ENCODE peak calls at places on chromosomes 16 and 17, in four cellular contexts. One of them, this sample, is unnamed.

GRCh38 chr16:72068930-72069329 is 5.9 kb downstream of the HPR start:
- DNase-seq in K562: no peak
- DNase-seq in HepG2: no peak
- DNase-seq in H1: no peak
- DNase-seq in this sample: no peak

GRCh38 chr16:51540259-51540658 is 389.2 kb upstream of the SALL1 start:
- DNase-seq in K562: no peak
- DNase-seq in HepG2: no peak
- DNase-seq in H1: no peak
- DNase-seq in this sample: no peak

GRCh38 chr17:71302721-71303549 is 817.9 kb upstream of the SOX9 start:
- DNase-seq in K562: no peak
- DNase-seq in HepG2: no peak
- DNase-seq in H1: no peak
- DNase-seq in this sample: peak; percentile 12

GRCh38 chr16:78641463-78641862 is 542.0 kb downstream of the WWOX start:
- DNase-seq in K562: no peak
- DNase-seq in HepG2: no peak
- DNase-seq in H1: no peak
- DNase-seq in this sample: no peak

GRCh38 chr17:3959295-3959899 is 4.8 kb downstream of the ATP2A3 start:
- DNase-seq in K562: peak; percentile 66
- DNase-seq in HepG2: peak; percentile 62
- DNase-seq in H1: no peak
- DNase-seq in this sample: no peak

GRCh38 chr16:1651055-1651454 is 27.0 kb upstream of the JPT2 start:
- DNase-seq in K562: no peak
- DNase-seq in HepG2: no peak
- DNase-seq in H1: no peak
- DNase-seq in this sample: no peak

GRCh38 chr17:44118427-44119050 is 4.9 kb downstream of the HDAC5 start:
- DNase-seq in K562: no peak
- DNase-seq in HepG2: no peak
- DNase-seq in H1: no peak
- DNase-seq in this sample: no peak

GRCh38 chr17:41678411-41678906 is 10.2 kb upstream of the EIF1 start:
- DNase-seq in K562: peak; percentile 68
- DNase-seq in HepG2: no peak
- DNase-seq in H1: no peak
- DNase-seq in this sample: no peak

GRCh38 chr17:81865733-81866439 is 5.3 kb downstream of the ARHGDIA start:
- DNase-seq in K562: no peak
- DNase-seq in HepG2: peak; percentile 68
- DNase-seq in H1: no peak
- DNase-seq in this sample: no peak

GRCh38 chr17:50931003-50931878 is 65.1 kb upstream of the TOB1 start:
- DNase-seq in K562: peak; percentile 69
- DNase-seq in HepG2: peak; percentile 77
- DNase-seq in H1: no peak
- DNase-seq in this sample: no peak

GRCh38 chr17:8079291-8080207 is 8.0 kb downstream of the ALOX12B start:
- DNase-seq in K562: peak; percentile 77
- DNase-seq in HepG2: peak; percentile 43
- DNase-seq in H1: peak; percentile 74
- DNase-seq in this sample: peak; percentile 72

GRCh38 chr16:52435573-52435972 is 111.4 kb downstream of the TOX3 start:
- DNase-seq in K562: no peak
- DNase-seq in HepG2: no peak
- DNase-seq in H1: no peak
- DNase-seq in this sample: no peak

GRCh38 chr16:17451835-17452234 is 18.9 kb downstream of the XYLT1 start:
- DNase-seq in K562: no peak
- DNase-seq in HepG2: no peak
- DNase-seq in H1: no peak
- DNase-seq in this sample: no peak

GRCh38 chr16:54275956-54276355 is 10.6 kb downstream of the IRX3 start:
- DNase-seq in K562: no peak
- DNase-seq in HepG2: no peak
- DNase-seq in H1: no peak
- DNase-seq in this sample: no peak

GRCh38 chr16:73172621-73173312 is 124.8 kb upstream of the ZFHX3 start:
- DNase-seq in K562: peak; percentile 34
- DNase-seq in HepG2: no peak
- DNase-seq in H1: no peak
- DNase-seq in this sample: no peak

GRCh38 chr16:49463529-49463928 is 89.9 kb downstream of the C16orf78 start:
- DNase-seq in K562: no peak
- DNase-seq in HepG2: no peak
- DNase-seq in H1: no peak
- DNase-seq in this sample: no peak
- TF ChIP-seq FOSL1 in K562: no peak
- TF ChIP-seq FOSL1 in HepG2: no peak
- TF ChIP-seq FOSL1 in H1: no peak
- TF ChIP-seq FOSL1 in this sample: no peak

GRCh38 chr16:70374213-70374612 is 27.5 kb downstream of the DDX19A start:
- DNase-seq in K562: no peak
- DNase-seq in HepG2: no peak
- DNase-seq in H1: no peak
- DNase-seq in this sample: no peak

GRCh38 chr16:70377782-70378181 is 31.1 kb downstream of the DDX19A start:
- DNase-seq in K562: no peak
- DNase-seq in HepG2: no peak
- DNase-seq in H1: no peak
- DNase-seq in this sample: no peak

GRCh38 chr16:70378869-70379493 is 32.3 kb downstream of the DDX19A start:
- DNase-seq in K562: no peak
- DNase-seq in HepG2: no peak
- DNase-seq in H1: no peak
- DNase-seq in this sample: no peak

GRCh38 chr16:70372921-70373550 is 26.3 kb downstream of the DDX19A start:
- DNase-seq in K562: no peak
- DNase-seq in HepG2: no peak
- DNase-seq in H1: no peak
- DNase-seq in this sample: no peak

GRCh38 chr16:70375636-70376611 is 29.2 kb downstream of the DDX19A start:
- DNase-seq in K562: no peak
- DNase-seq in HepG2: no peak
- DNase-seq in H1: no peak
- DNase-seq in this sample: no peak
- TF ChIP-seq FOSL1 in K562: no peak
- TF ChIP-seq FOSL1 in HepG2: no peak
- TF ChIP-seq FOSL1 in H1: no peak
- TF ChIP-seq FOSL1 in this sample: no peak

DNA sequence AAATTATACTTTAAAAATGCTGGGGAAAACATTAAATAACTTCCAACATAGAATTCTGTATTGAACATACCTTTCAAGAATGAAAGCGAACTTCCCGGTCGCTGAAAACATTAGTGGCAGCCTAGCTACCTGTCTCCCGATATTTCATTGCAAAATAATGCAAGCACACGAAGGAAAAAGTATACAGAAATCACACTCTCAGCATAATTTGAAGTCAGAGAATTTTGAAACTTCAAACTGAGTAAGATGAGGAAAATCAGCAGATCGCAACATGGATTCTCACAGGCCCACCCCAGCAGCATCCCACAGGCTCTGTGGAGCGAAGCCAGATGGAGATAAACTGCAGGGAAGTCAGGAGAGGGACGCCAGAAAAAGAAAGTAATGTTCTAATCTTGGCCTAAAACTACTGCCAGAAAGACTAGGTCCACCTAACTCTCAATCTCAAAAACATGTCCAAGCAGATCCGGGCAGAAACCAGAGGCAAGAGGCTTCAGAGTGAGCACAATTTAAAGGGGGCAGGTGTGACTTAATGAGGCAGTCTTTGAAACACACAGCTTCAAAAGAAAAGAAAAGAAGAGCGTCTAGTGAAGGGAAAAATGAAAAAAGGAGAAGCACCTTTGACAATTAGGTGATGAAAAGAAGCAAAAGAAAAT is 4.8 kb upstream of the GOSR1 start:
- DNase-seq in K562: no peak
- DNase-seq in HepG2: no peak
- DNase-seq in H1: no peak
- DNase-seq in this sample: no peak
- TF ChIP-seq FOSL1 in K562: no peak
- TF ChIP-seq FOSL1 in HepG2: no peak
- TF ChIP-seq FOSL1 in H1: no peak
- TF ChIP-seq FOSL1 in this sample: no peak

GRCh38 chr17:56486732-56487131 is 106.8 kb upstream of the NOG start:
- DNase-seq in K562: no peak
- DNase-seq in HepG2: no peak
- DNase-seq in H1: no peak
- DNase-seq in this sample: no peak
- TF ChIP-seq FOSL1 in K562: no peak
- TF ChIP-seq FOSL1 in HepG2: no peak
- TF ChIP-seq FOSL1 in H1: no peak
- TF ChIP-seq FOSL1 in this sample: no peak

GRCh38 chr17:80119839-80120238 is 18.5 kb downstream of the GAA start:
- DNase-seq in K562: no peak
- DNase-seq in HepG2: no peak
- DNase-seq in H1: no peak
- DNase-seq in this sample: no peak
- TF ChIP-seq FOSL1 in K562: no peak
- TF ChIP-seq FOSL1 in HepG2: no peak
- TF ChIP-seq FOSL1 in H1: no peak
- TF ChIP-seq FOSL1 in this sample: no peak

DNA sequence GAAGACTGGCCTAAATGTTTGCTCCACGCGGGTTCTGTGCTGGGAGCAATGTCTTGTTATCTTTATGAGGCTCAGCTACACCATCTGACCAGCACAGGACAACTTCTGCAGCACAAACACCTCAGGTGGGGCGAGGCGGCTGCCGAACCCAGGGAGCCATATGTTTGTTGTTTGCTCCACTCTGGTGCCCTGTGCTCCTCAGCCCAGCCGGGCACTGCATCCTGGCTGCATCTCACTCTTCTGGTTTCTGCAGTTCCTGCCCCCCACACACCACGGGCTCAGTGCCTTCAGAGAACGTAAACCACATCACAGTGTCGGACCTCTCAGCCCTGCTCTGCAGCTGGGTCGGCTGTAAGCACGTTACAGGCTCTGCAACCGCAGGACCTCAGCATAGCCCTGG is 32.4 kb downstream of the MXRA7 start:
- DNase-seq in K562: no peak
- DNase-seq in HepG2: no peak
- DNase-seq in H1: no peak
- DNase-seq in this sample: no peak
- TF ChIP-seq FOSL1 in K562: no peak
- TF ChIP-seq FOSL1 in HepG2: no peak
- TF ChIP-seq FOSL1 in H1: no peak
- TF ChIP-seq FOSL1 in this sample: no peak

DNA sequence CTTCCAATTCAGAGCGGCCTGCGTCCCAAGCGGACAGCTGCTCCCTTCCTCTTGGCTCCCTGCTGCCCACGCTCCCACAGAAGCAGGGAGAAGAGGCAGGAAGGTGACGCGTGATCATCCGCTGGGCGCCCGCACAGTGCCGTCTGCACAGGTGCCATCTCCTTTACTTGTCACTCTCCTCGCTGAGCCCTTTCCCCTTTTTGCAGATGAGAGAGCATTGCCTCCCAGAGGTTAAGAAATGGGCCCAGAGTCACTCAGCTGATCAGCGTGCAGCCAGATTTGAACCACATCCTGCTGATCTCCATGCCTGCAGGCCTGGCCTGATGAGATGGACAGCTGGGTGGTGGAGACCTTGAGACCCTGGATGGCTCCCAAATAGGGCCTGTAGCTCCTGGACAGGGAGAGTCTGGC is 299.8 kb downstream of the SEC14L1 start:
- DNase-seq in K562: no peak
- DNase-seq in HepG2: no peak
- DNase-seq in H1: no peak
- DNase-seq in this sample: no peak
- TF ChIP-seq FOSL1 in K562: no peak
- TF ChIP-seq FOSL1 in HepG2: no peak
- TF ChIP-seq FOSL1 in H1: no peak
- TF ChIP-seq FOSL1 in this sample: no peak

DNA sequence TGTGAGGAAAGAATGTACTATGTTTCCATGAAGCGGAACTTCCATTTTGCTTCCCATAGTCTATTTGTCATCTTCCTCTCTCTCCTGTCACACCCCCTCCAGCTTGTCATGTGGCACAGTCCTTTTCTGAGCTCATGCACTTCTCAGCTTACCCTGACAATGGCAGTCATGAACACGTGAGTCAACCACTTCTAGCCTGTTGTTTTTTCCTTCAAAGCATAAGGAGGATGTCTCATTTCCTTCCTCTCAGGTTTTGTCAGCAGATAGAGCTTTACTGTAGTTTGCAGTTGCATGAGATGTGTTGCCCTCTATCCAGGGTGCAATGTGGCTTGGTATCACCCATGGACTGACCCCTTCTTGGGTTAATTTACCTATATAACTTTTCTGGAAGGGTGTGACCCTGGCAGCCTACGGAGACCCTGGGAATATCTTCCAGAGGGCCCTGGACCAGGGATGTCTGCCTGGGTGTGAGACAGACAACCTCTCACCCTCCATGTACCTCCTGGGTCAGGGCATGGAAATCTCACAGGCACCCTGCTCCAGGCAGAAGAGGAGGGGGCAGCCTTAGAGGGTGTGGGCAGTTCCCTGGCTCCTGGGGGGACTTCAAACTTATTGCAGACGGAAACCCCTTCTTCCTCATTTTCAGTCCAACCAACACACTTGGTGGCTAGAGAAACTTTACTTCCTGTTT is 4.0 kb upstream of the ZNF267 start:
- DNase-seq in K562: no peak
- DNase-seq in HepG2: no peak
- DNase-seq in H1: no peak
- DNase-seq in this sample: no peak
- TF ChIP-seq FOSL1 in K562: peak; percentile 18
- TF ChIP-seq FOSL1 in HepG2: no peak
- TF ChIP-seq FOSL1 in H1: no peak
- TF ChIP-seq FOSL1 in this sample: no peak